ENCODE peak calls at places on chromosomes 7 and 10, in four cellular contexts. J is GM12878, H is HepG2, D is H1. M is an unnamed sample. For H3K4me1, the result is how much of the 10 kb centered on the place peaks cover.

GRCh38 chr10:102776779-102777417 is 33.1 kb downstream of the WBP1L start:
- DNase-seq in J (no peak), H (peak), D (peak), M (peak)

GRCh38 chr7:133117432-133117831 is 35.5 kb upstream of the CHCHD3 start:
- DNase-seq in H (no peak), J (no peak), D (no peak), M (no peak)

GRCh38 chr7:6026917-6027316 is 4.3 kb upstream of the ANKRD61 start:
- DNase-seq in D (no peak), J (no peak), H (no peak), M (no peak)

GRCh38 chr7:87231243-87231642 is 11.7 kb upstream of the TMEM243 start:
- DNase-seq in D (no peak), J (no peak), H (no peak), M (no peak)

GRCh38 chr10:4810093-4810492 is 15.9 kb upstream of the AKR1E2 start:
- DNase-seq in D (no peak), H (no peak), J (no peak), M (no peak)

GRCh38 chr7:124072603-124073324 is 39.9 kb upstream of the TMEM229A start:
- DNase-seq in H (peak), J (no peak), D (no peak), M (no peak)

GRCh38 chr7:37577901-37578300 is 105.7 kb upstream of the GPR141 start:
- DNase-seq in J (no peak), D (no peak), H (no peak), M (no peak)

GRCh38 chr10:86291616-86292340 is 74.8 kb downstream of the GRID1 start:
- DNase-seq in H (no peak), D (peak), J (no peak), M (no peak)

GRCh38 chr10:12412671-12413368 is 63.5 kb downstream of the CAMK1D start:
- DNase-seq in H (no peak), J (no peak), D (no peak), M (no peak)

GRCh38 chr7:155426543-155427410 is 31.2 kb upstream of the EN2 start:
- DNase-seq in D (no peak), H (no peak), J (no peak), M (no peak)

GRCh38 chr10:128092454-128092853 is 33.8 kb downstream of the MKI67 start:
- DNase-seq in J (no peak), D (no peak), H (no peak), M (no peak)

GRCh38 chr7:50330254-50330653 is 25.7 kb downstream of the IKZF1 start:
- DNase-seq in J (no peak), H (no peak), D (no peak), M (no peak)

GRCh38 chr7:127629268-127629854 is 11.4 kb upstream of the PAX4 start:
- DNase-seq in D (peak), H (peak), J (no peak), M (no peak)

GRCh38 chr10:15189133-15189881 is 20.8 kb upstream of the NMT2 start:
- DNase-seq in H (no peak), J (no peak), D (no peak), M (no peak)

GRCh38 chr7:67478066-67478465 is 481.4 kb downstream of the TYW1 start:
- DNase-seq in H (no peak), D (no peak), J (no peak), M (no peak)

GRCh38 chr7:99685129-99685758 is 5.4 kb upstream of the CYP3A5 start:
- DNase-seq in J (no peak), H (no peak), D (no peak), M (no peak)

GRCh38 chr7:124171068-124171467 is 138.2 kb upstream of the TMEM229A start:
- DNase-seq in J (no peak), H (no peak), D (no peak), M (peak)

GRCh38 chr7:143492043-143492471 is 14.4 kb downstream of the TAS2R41 start:
- DNase-seq in J (no peak), D (no peak), H (no peak), M (no peak)

GRCh38 chr10:130707389-130707979 is 571.3 kb downstream of the GLRX3 start:
- DNase-seq in D (no peak), J (no peak), H (no peak), M (no peak)

GRCh38 chr7:47034180-47034579 is 547.7 kb downstream of the TNS3 start:
- DNase-seq in J (no peak), D (no peak), H (no peak), M (no peak)

GRCh38 chr10:36880898-36881297 is 244.5 kb upstream of the ANKRD30A start:
- DNase-seq in J (no peak), H (peak), D (no peak), M (no peak)

GRCh38 chr10:28432210-28432676 is 100.7 kb upstream of the WAC start:
- DNase-seq in D (peak), H (peak), J (no peak), M (peak)

GRCh38 chr7:133196872-133197612 is 55.8 kb upstream of the EXOC4 start:
- DNase-seq in J (no peak), H (no peak), D (peak), M (peak)

GRCh38 chr10:76433161-76434005 is 1002.0 kb downstream of the LRMDA start:
- DNase-seq in D (no peak), H (peak), J (no peak), M (no peak)

GRCh38 chr10:48431871-48432270 is 125.4 kb downstream of the MAPK8 start:
- DNase-seq in D (no peak), H (no peak), J (no peak), M (no peak)

GRCh38 chr7:102296179-102296438 is 9.4 kb downstream of the SH2B2 start:
- DNase-seq in J (no peak), D (no peak), H (no peak), M (no peak)

GRCh38 chr10:32179836-32180235 is 123.6 kb upstream of the KIF5B start:
- DNase-seq in J (no peak), H (no peak), D (no peak), M (no peak)

GRCh38 chr7:134504660-134505164 is 22.7 kb upstream of the AKR1B10 start:
- DNase-seq in H (no peak), J (no peak), D (no peak), M (no peak)

GRCh38 chr7:3218561-3219225 is 82.4 kb upstream of the SDK1 start:
- DNase-seq in J (no peak), H (peak), D (no peak), M (no peak)

GRCh38 chr7:12102527-12102926 is 108.6 kb upstream of the TMEM106B start:
- DNase-seq in J (no peak), D (no peak), H (no peak), M (no peak)

GRCh38 chr10:90136731-90137316 is 435.4 kb downstream of the KIF20B start:
- DNase-seq in D (peak), J (no peak), H (no peak), M (no peak)

GRCh38 chr10:62819521-62819920 is 3.4 kb upstream of the EGR2 start:
- DNase-seq in J (no peak), H (no peak), D (no peak), M (no peak)

GRCh38 chr7:129055861-129056464 is 1.1 kb upstream of the TNPO3 start:
- DNase-seq in J (no peak), D (no peak), H (no peak), M (no peak)

GRCh38 chr10:11087372-11087771 is 69.7 kb downstream of the CELF2 start:
- DNase-seq in J (no peak), H (no peak), D (no peak), M (no peak)

DNA sequence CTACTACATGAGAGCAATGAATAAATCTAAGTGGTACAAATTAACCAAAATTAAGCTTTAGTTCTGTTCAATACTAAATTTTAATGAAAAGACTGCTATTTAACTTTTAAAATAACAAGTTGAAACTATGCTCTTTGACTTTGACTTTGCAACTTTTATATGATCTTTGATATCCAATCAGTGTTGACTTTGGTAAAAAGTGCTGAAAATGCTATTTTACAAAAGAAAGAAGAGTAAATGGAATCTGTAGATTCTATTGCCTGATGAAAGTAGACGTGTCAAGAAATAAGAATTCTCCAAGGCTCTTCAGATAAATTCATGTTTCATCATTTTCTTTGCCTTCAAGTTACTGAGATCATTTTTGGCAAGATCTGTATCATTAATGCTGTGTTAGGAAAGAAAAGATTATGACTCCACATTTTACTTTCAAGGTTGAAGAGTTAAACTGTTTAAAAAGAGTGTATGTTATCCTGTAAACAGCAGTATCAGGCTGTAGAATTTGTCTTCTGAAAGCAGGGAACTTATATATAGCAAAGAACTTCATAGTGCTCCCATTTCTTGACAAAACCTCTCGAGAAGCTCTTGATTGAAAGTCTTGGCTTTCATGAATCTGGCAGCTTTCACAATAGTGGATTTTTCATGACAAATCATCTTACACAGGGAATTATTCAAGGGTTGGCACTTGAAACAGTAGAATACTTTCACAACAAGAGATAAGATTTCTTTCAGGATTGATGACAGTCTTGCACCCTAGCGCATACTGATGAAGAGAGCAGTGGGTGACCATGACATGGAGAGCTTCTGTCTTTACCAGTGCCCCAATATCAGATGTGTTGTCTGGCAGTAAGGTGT is 72.1 kb downstream of the PTEN start:
- DNase-seq in H (no peak), J (no peak), D (no peak), M (no peak)
- H3K4me1 ChIP-seq in H (under half), J (under half), D (under half), M (under half)

DNA sequence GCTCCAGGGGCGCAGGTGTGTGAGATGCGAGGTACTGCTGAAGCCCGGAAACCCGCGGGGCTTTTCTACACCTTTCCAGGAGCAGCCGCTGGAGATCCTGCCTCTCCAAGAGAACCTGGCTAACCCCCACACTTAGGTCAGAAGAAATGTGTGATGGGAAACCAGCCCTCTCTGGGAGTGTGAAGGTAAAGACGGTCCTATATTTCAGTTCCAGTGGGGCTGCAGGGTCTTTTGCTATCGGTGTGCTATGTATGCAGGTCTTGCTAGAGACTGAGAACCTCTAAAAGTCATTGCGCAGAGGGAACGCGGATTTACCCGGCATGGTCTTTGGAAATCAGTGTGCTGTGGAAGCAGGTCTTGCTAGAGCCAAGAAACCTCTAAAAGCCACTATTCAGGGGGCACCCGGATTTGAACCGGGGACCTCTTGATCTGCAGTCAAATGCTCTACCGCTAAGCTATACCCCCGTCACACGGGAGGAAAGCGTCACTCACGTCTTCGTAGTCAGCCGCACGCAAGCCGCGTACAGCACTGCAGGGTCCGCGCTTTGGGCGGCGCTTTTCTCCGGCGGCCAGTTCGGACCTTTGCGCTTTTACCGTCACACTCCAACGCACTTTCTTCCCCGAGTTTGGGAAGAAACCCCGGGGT is 46.0 kb downstream of the ZNF777 start:
- DNase-seq in H (no peak), D (peak), J (no peak), M (peak)
- TF ChIP-seq SUZ12 in H (no peak), D (peak), J (no peak), M (no peak)

GRCh38 chr10:70163448-70163847 is 6.9 kb downstream of the SAR1A start:
- DNase-seq in J (no peak), D (no peak), H (no peak), M (no peak)
- H3K4me1 ChIP-seq in J (under half), D (under half), H (half or more), M (under half)

DNA sequence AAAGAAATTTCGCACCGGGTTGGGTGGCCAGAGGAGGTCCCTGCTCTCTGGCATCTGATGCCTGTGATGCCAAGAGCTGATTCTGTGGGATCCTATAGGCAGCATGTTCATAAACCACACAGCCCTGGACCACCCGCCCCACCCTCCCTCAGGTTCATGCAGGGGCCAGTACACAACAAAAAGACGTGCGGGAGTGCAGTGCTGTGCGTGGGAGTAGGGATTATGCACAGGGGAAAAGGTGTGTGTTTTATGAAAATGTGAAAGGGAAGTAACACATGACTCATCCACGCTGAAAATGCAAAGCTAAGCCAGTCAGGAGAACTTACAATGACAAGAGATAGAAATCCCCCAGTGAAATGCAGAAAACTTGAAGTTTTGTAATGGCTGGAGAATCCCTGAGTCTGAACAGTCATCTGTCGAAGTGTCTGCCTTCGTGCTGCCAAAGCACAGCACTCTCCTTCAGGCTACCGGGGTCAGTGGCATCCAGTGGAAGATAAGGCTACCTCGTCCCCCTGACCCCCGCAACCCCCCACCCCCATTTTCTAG is 1.1 kb downstream of the KIAA1217 start:
- DNase-seq in D (no peak), J (peak), H (peak), M (no peak)
- TF ChIP-seq SUZ12 in D (no peak), J (no peak), H (no peak), M (no peak)

DNA sequence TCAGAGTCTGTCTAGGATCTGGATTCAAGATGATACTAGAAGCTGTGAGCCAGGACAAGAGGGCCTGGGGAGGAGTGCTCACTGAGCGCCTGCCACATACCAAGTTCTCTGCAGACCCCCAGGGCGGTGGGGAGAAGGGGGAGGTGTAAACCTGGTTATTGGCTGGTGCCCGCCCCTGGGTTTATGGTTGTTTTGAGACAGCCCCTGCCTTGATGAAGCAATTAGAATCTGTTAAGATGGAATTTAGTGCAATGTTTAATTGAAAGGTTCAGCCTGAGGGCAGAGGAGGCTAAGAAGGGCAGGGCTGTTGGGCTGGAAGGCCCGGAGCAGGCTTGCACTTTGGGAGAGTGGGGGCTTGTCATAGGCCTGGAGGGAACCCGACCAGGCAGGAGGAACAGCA is 42.7 kb downstream of the PRF1 start:
- DNase-seq in H (no peak), J (no peak), D (no peak), M (no peak)
- H3K4me1 ChIP-seq in H (under half), J (under half), D (under half), M (under half)